ENCODE peak calls at places on chromosome 21, in nine cellular contexts. P is tibial nerve; Q is mammary epithelial cell; M is PC-9; A is small intestine; I is IMR-90; Y is CD8-positive, alpha-beta memory T cell; G is endodermal cell; E is iPS DF 6.9. X is an unnamed sample. For H3K4me1, the result is how much of the 10 kb centered on the place peaks cover.

GRCh38 chr21:31930001-31930400 is 57.2 kb downstream of the HUNK start:
- DNase-seq in A (no peak), Q (no peak), P (no peak), E (no peak), G (no peak), M (no peak), Y (no peak), I (no peak), X (no peak)

GRCh38 chr21:41189147-41189538 is 21.2 kb downstream of the BACE2 start:
- DNase-seq in Q (no peak), M (no peak), E (no peak), G (no peak), P (no peak), I (no peak), Y (no peak), A (no peak), X (no peak)

GRCh38 chr21:39788383-39788782 is 43.4 kb downstream of the IGSF5 start:
- DNase-seq in M (peak), P (peak), I (peak), Y (no peak), Q (peak), G (peak), E (peak), A (peak), X (no peak)

GRCh38 chr21:42975886-42976608 is 1.7 kb downstream of the PKNOX1 start:
- DNase-seq in Y (no peak), P (no peak), G (no peak), Q (no peak), A (no peak), I (no peak), M (no peak), E (no peak), X (no peak)

GRCh38 chr21:36663033-36663855 is 35.7 kb upstream of the SIM2 start:
- DNase-seq in Y (no peak), M (peak), P (no peak), G (no peak), E (no peak), A (no peak), Q (peak), I (peak), X (no peak)

GRCh38 chr21:43794857-43795256 is 5.5 kb downstream of the RRP1 start:
- DNase-seq in A (no peak), E (no peak), G (no peak), P (no peak), Y (no peak), M (no peak), Q (no peak), I (no peak), X (no peak)

GRCh38 chr21:20661221-20661620 is 337.0 kb upstream of the NCAM2 start:
- DNase-seq in P (no peak), E (peak), M (no peak), G (no peak), A (no peak), Y (no peak), I (no peak), Q (no peak), X (no peak)

GRCh38 chr21:17818158-17819113 is 720 bp downstream of the C21orf91 start:
- DNase-seq in I (peak), P (no peak), Y (peak), Q (peak), G (peak), E (no peak), M (peak), A (peak), X (no peak)

GRCh38 chr21:41932576-41933258 is 21.1 kb downstream of the C2CD2 start:
- DNase-seq in I (peak), Y (no peak), M (no peak), Q (peak), E (no peak), P (no peak), A (no peak), G (no peak), X (no peak)

GRCh38 chr21:43611598-43612369 is 47.5 kb downstream of the HSF2BP start:
- DNase-seq in G (peak), Y (no peak), I (peak), E (peak), M (no peak), P (peak), A (peak), Q (peak), X (no peak)

GRCh38 chr21:43988506-43989230 is 23.4 kb upstream of the TRAPPC10 start:
- DNase-seq in Y (no peak), E (no peak), M (no peak), P (no peak), A (no peak), G (no peak), I (no peak), Q (no peak), X (no peak)

GRCh38 chr21:38878394-38879179 is 72.9 kb downstream of the ETS2 start:
- DNase-seq in I (no peak), E (no peak), A (no peak), G (no peak), Q (no peak), Y (no peak), M (no peak), P (no peak), X (no peak)

GRCh38 chr21:43190544-43191340 is 21.9 kb downstream of the CRYAA start:
- DNase-seq in Q (no peak), I (no peak), M (no peak), A (no peak), P (peak), E (no peak), Y (no peak), G (peak), X (no peak)

GRCh38 chr21:17658931-17659330 is 46.2 kb upstream of the BTG3 start:
- DNase-seq in E (no peak), M (no peak), A (no peak), Y (no peak), I (no peak), Q (no peak), P (no peak), G (no peak), X (no peak)

GRCh38 chr21:43703068-43703880 is 15.7 kb upstream of the PDXK start:
- DNase-seq in E (no peak), Y (peak), Q (no peak), G (peak), M (no peak), I (peak), P (no peak), A (peak), X (no peak)

GRCh38 chr21:17372200-17372599 is 140.6 kb upstream of the CXADR start:
- DNase-seq in Y (no peak), A (no peak), Q (no peak), E (no peak), G (no peak), P (no peak), M (no peak), I (no peak), X (no peak)

GRCh38 chr21:42293649-42294272 is 21.4 kb downstream of the TFF3 start:
- DNase-seq in Y (no peak), A (no peak), E (no peak), I (no peak), G (no peak), P (no peak), M (no peak), Q (no peak), X (no peak)

GRCh38 chr21:21481238-21481637 is 483.0 kb downstream of the NCAM2 start:
- DNase-seq in Y (no peak), M (no peak), E (no peak), Q (no peak), A (no peak), P (no peak), G (no peak), I (peak), X (no peak)

GRCh38 chr21:15042531-15042930 is 22.3 kb downstream of the NRIP1 start:
- DNase-seq in Y (no peak), A (no peak), I (no peak), P (no peak), M (no peak), E (no peak), G (no peak), Q (no peak), X (no peak)

GRCh38 chr21:25831300-25831699 is 96.5 kb downstream of the GABPA start:
- DNase-seq in M (no peak), G (no peak), E (no peak), I (peak), P (no peak), Y (no peak), A (peak), Q (no peak), X (no peak)

GRCh38 chr21:26840912-26841311 is 4.3 kb downstream of the ADAMTS1 start:
- DNase-seq in P (peak), Q (peak), M (no peak), E (no peak), I (peak), Y (no peak), A (no peak), G (no peak), X (no peak)

GRCh38 chr21:43812139-43812821 is 22.9 kb downstream of the RRP1 start:
- DNase-seq in G (no peak), Y (no peak), Q (peak), P (no peak), M (no peak), I (no peak), E (no peak), A (peak), X (no peak)

GRCh38 chr21:41783476-41784150 is 16.8 kb upstream of the RIPK4 start:
- DNase-seq in Q (peak), A (peak), Y (no peak), P (no peak), G (no peak), M (peak), E (no peak), I (no peak), X (no peak)

GRCh38 chr21:44329086-44329889 is 9.9 kb downstream of the CFAP410 start:
- DNase-seq in I (no peak), Q (no peak), E (no peak), P (no peak), Y (no peak), G (no peak), M (no peak), A (peak), X (no peak)

GRCh38 chr21:43305811-43306311 is 121.1 kb downstream of the SIK1 start:
- DNase-seq in P (no peak), G (no peak), Q (no peak), Y (peak), M (no peak), A (no peak), I (no peak), E (no peak), X (no peak)

DNA sequence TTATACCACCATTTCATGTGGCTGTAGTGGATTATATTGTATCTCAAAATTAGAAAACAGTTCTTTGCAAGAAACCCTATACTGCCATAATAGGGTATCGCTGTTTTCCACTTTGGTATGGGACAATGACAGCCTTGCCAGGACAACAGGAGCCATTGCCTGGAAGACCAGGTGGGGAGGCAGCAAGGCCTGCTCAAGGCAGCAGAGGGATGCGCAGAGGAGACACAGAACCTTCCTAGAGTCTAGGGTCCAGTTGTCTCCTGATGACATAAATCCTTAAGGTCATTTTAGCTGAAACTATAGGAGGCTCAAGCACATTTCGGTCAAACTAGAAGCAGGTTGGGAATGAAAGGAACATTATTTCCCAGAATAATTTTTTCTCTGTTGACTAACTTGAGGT is 27.6 kb downstream of the IFNGR2 start:
- DNase-seq in Q (no peak), E (no peak), P (no peak), M (no peak), A (no peak), G (no peak), I (no peak), Y (no peak), X (no peak)
- H3K27ac ChIP-seq in Q (no peak), E (no peak), P (no peak), M (no peak), A (no peak), G (no peak), I (no peak), Y (no peak), X (no peak)

GRCh38 chr21:28444567-28444966 is 548.1 kb downstream of the LTN1 start:
- DNase-seq in A (no peak), Q (no peak), Y (no peak), E (no peak), G (no peak), P (no peak), M (no peak), I (no peak), X (no peak)
- H3K4me1 ChIP-seq in A (under half), Q (under half), Y (under half), E (under half), G (under half), P (under half), M (under half), I (under half), X (under half)

DNA sequence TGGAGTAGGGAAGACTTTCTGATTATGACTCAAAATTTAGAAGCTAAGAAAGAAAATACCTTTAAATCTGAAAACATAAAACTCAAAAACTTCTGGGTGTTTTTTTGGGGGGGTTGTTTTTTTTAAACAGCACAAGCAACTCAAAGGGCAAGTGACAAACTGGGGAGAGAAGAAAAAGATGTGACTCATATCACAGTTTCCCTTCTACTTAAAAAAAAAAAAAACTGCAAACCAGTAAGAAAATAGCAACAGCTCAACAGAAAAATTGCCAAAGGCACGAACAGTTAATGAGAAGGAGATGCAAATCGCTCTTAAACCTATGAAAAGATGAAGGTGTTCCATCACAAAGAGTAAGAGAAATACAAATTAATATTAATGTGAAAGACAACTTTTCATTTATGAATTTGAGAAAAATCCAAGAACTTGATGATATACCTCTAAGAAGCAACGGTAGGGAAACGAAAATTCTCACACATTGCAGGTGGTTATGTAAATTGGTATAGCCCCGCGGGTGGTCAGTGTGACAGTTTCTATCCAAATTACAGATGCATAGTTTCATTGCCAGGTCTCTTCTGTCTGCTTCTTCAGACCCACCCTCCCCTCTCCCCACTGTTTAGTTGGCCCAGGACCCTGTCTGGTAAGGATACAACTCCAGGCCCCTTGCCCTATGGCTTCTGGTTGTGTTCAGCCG is 9.0 kb downstream of the IFNAR2 start:
- DNase-seq in P (no peak), Y (no peak), G (no peak), I (no peak), A (no peak), E (no peak), M (no peak), Q (no peak), X (no peak)
- H3K27ac ChIP-seq in P (no peak), Y (no peak), G (no peak), I (no peak), A (peak), E (no peak), M (no peak), Q (no peak), X (peak)

DNA sequence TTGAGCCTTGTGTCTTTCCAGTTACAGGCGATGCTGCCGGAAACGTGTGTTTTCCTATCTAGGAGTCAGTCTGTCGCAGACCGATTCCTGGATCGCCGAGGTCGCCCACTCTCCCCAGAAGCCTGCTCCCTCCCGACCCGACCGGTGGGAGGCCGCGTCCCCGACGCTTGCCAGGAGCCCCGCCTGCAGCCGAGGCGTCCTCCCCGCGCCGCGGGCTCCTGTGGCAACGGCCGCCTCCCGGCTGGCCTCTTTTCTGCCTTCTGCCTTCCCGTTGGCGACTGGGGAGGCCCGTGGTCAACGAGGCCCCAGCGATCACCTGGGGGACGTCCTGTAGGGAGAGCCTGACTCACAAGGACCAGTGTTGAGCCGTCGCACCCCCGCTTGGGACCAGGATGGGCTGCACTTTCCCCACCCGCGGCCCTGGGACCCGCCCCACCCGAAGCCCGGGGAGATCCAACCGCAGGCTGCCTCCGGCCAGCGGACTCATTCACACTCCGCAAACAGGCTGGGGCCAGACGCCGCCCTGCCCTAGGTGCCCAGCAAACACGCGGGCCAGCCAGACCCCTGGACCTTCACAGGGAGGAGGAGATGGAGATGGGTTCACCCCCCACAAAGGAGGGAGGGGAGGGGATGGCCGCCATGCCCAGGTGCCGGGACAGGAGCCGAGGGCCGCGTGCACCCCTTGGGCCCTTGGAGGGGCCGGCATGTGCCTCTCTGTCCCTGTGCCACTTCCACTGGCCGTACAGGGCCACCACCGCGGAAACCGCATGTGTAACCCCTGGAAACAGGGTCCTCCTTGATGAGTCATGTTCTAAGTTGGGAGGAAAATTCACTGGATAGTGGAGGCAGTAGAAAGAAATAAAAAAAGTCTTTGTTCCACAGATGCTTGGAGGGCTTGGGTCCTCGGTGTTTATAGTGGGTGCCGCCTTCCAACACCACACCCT is 7.2 kb upstream of the COL6A1 start:
- DNase-seq in I (peak), P (no peak), A (no peak), Q (peak), E (no peak), Y (no peak), G (peak), M (no peak), X (no peak)
- H3K4me1 ChIP-seq in I (half or more), P (half or more), A (under half), Q (under half), E (under half), Y (under half), G (under half), M (under half), X (under half)

GRCh38 chr21:34807881-34808568 is 139.2 kb downstream of the CLIC6 start:
- DNase-seq in Y (peak), M (peak), A (no peak), I (peak), P (no peak), G (no peak), Q (peak), E (no peak), X (peak)
- H3K27ac ChIP-seq in Y (peak), M (peak), A (peak), I (peak), P (no peak), G (no peak), Q (peak), E (no peak), X (peak)

GRCh38 chr21:45331521-45332257 is 44.0 kb upstream of the POFUT2 start:
- DNase-seq in G (peak), P (no peak), Y (peak), Q (no peak), I (no peak), M (no peak), E (no peak), A (no peak), X (no peak)
- H3K4me1 ChIP-seq in G (under half), P (under half), Y (under half), Q (under half), I (under half), M (under half), E (under half), A (under half), X (under half)

DNA sequence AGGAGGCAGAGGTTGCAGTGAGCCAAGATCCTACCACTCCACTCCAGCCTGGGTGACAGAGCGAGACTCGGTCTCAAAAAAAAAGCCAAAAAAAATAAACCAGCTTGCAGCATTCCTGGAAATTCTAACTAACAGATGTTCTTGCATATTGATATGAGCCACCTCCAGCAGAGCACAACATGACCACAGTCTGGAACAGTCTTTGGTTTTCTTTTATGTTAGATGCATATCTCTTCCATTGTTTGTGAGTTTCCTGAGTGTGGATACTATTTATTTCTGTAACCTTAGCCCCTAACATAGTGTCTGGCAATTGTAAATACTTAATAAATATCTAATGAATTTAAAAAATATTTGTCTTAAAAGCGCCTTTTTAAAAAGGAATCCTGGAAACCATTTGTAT is 24.0 kb downstream of the IFNAR1 start:
- DNase-seq in I (no peak), E (no peak), M (no peak), Q (no peak), Y (no peak), A (no peak), P (no peak), G (no peak), X (no peak)
- H3K27ac ChIP-seq in I (no peak), E (no peak), M (no peak), Q (no peak), Y (no peak), A (no peak), P (no peak), G (no peak), X (no peak)

X was measured in effector memory CD4-positive, alpha-beta T cell.